ENCODE peak calls at places on chromosomes 12 and 14, in ten cellular contexts. S is NCI-H1417; P is HS-27A; R is AG08395; B is amygdala; V is H9; O is stimulated activated CD8-positive, alpha-beta memory T cell treated with anti-CD3 and anti-CD28 coated beads, Interleukin-12 subunit alpha, Interleukin-12 subunit beta, amount 100 ng/mL, for 1 hour; N is NCI-H1436; Z is CD4-positive, alpha-beta T cell; K is HEK293T. T is an unnamed sample.

GRCh38 chr14:31387091-31387490 is 33.3 kb downstream of the HEATR5A start:
- DNase-seq in R (no peak), P (no peak), N (no peak), V (no peak), S (no peak), O (no peak), B (no peak), Z (no peak), K (peak; percentile 30), T (no peak)

GRCh38 chr14:49250109-49250508 is 336.1 kb downstream of the RPS29 start:
- DNase-seq in S (no peak), P (peak; percentile 68), B (no peak), K (no peak), Z (no peak), R (peak; percentile 12), N (no peak), O (no peak), V (no peak), T (peak; percentile 74)

GRCh38 chr14:65286443-65286842 is 126.1 kb upstream of the FUT8 start:
- DNase-seq in S (no peak), P (no peak), Z (no peak), V (no peak), K (no peak), N (no peak), R (no peak), B (no peak), O (no peak), T (no peak)

GRCh38 chr14:26528415-26529182 is 69.2 kb downstream of the NOVA1 start:
- DNase-seq in Z (no peak), O (no peak), P (no peak), N (no peak), S (no peak), V (no peak), B (no peak), R (peak; percentile 6), K (no peak), T (no peak)

GRCh38 chr12:107441906-107442305 is 243.7 kb upstream of the PWP1 start:
- DNase-seq in R (peak; percentile 37), K (no peak), N (no peak), Z (no peak), O (no peak), S (no peak), P (no peak), V (no peak), B (no peak), T (no peak)

GRCh38 chr14:75748340-75748739 is 87.3 kb downstream of the TTLL5 start:
- DNase-seq in K (no peak), N (no peak), O (no peak), S (no peak), B (no peak), R (no peak), Z (no peak), P (no peak), V (no peak), T (no peak)

GRCh38 chr12:6241495-6241894 is 41.3 kb downstream of the CD9 start:
- DNase-seq in V (no peak), Z (no peak), R (no peak), B (no peak), K (no peak), N (no peak), O (no peak), P (no peak), S (no peak), T (no peak)

GRCh38 chr14:24804813-24805212 is 170.8 kb upstream of the GZMB start:
- DNase-seq in K (no peak), B (no peak), N (no peak), V (no peak), O (no peak), R (no peak), S (no peak), Z (no peak), P (no peak), T (no peak)

GRCh38 chr12:8698132-8698829 is 490 bp downstream of the RIMKLB start:
- DNase-seq in V (peak; percentile 78), O (peak; percentile 28), B (peak; percentile 54), K (peak; percentile 34), N (no peak), Z (peak; percentile 39), P (no peak), S (peak; percentile 79), R (peak; percentile 55), T (no peak)

GRCh38 chr12:120235369-120236123 is 30.0 kb downstream of the PXN start:
- DNase-seq in R (no peak), P (no peak), K (peak; percentile 61), N (no peak), O (no peak), S (no peak), B (no peak), Z (no peak), V (peak; percentile 72), T (no peak)

GRCh38 chr12:32533971-32534590 is 134.7 kb downstream of the FGD4 start:
- DNase-seq in R (peak; percentile 79), S (peak; percentile 15), Z (no peak), N (no peak), B (no peak), O (no peak), V (peak; percentile 47), K (peak; percentile 58), P (peak; percentile 98), T (peak; percentile 69)

GRCh38 chr12:114430306-114430705 is 24.4 kb upstream of the TBX5 start:
- DNase-seq in B (no peak), N (no peak), P (no peak), V (no peak), O (no peak), R (peak; percentile 96), K (no peak), S (no peak), Z (no peak), T (no peak)

GRCh38 chr12:109938947-109939346 is 38.9 kb downstream of the TCHP start:
- DNase-seq in S (no peak), R (no peak), Z (no peak), B (no peak), N (no peak), P (no peak), O (no peak), K (no peak), V (no peak), T (no peak)

GRCh38 chr14:50402965-50403364 is 6.3 kb upstream of the CDKL1 start:
- DNase-seq in S (no peak), P (no peak), O (no peak), V (no peak), N (no peak), B (no peak), K (no peak), Z (no peak), R (no peak), T (no peak)

GRCh38 chr12:47832263-47832933 is 12.7 kb upstream of the HDAC7 start:
- DNase-seq in N (no peak), P (no peak), R (no peak), S (no peak), V (no peak), K (no peak), O (no peak), B (no peak), Z (no peak), T (no peak)

GRCh38 chr12:91722072-91722471 is 423.6 kb downstream of the BTG1 start:
- DNase-seq in N (no peak), R (no peak), B (no peak), Z (no peak), V (no peak), S (no peak), K (no peak), O (no peak), P (no peak), T (no peak)

GRCh38 chr14:105863296-105864108 is 337.1 kb downstream of the TMEM121 start:
- DNase-seq in N (no peak), B (no peak), S (no peak), O (no peak), P (no peak), V (peak; percentile 20), R (no peak), Z (no peak), K (no peak), T (no peak)